ENCODE peak calls at places on chromosome 6, in ten cellular contexts. V, E, N, L, J, X, O, Z, H and D are unnamed samples.

GRCh38 chr6:100457251-100457990 is 7.3 kb downstream of the SIM1 start:
- DNase-seq in E (no peak), L (no peak), X (no peak), V (no peak), H (peak; percentile 80), N (no peak), O (no peak), Z (peak; percentile 69), J (no peak), D (no peak)

GRCh38 chr6:123089223-123089622 is 93.2 kb downstream of the CLVS2 start:
- DNase-seq in Z (no peak), H (no peak), L (no peak), V (no peak), N (no peak), E (no peak), O (no peak), X (no peak), J (no peak), D (no peak)

GRCh38 chr6:13765570-13765969 is 48.8 kb downstream of the MCUR1 start:
- DNase-seq in X (no peak), L (peak; percentile 44), N (no peak), V (no peak), E (no peak), J (no peak), O (no peak), Z (peak; percentile 11), H (peak; percentile 41), D (no peak)

GRCh38 chr6:74366634-74367033 is 670.6 kb downstream of the CD109 start:
- DNase-seq in Z (peak; percentile 73), O (no peak), J (no peak), H (no peak), E (peak; percentile 18), V (no peak), L (peak; percentile 68), X (no peak), N (no peak), D (no peak)

GRCh38 chr6:13006578-13007300 is 290.2 kb downstream of the PHACTR1 start:
- DNase-seq in N (no peak), H (no peak), E (no peak), J (no peak), X (no peak), Z (peak; percentile 87), O (no peak), L (no peak), V (no peak), D (peak; percentile 6)

GRCh38 chr6:117918454-117918853 is 11.4 kb downstream of the SLC35F1 start:
- DNase-seq in O (no peak), J (no peak), Z (no peak), H (no peak), X (no peak), L (no peak), V (no peak), E (no peak), N (no peak), D (no peak)

GRCh38 chr6:100796049-100796823 is 84.9 kb downstream of the ASCC3 start:
- DNase-seq in X (no peak), L (no peak), Z (no peak), J (no peak), E (no peak), V (no peak), N (no peak), H (no peak), O (no peak), D (no peak)

GRCh38 chr6:157774153-157775135 is 48.6 kb upstream of the SNX9 start:
- DNase-seq in Z (no peak), N (no peak), H (no peak), J (peak; percentile 14), E (no peak), L (no peak), O (no peak), V (no peak), X (no peak), D (no peak)

GRCh38 chr6:87789198-87789899 is 87.3 kb upstream of the AKIRIN2 start:
- DNase-seq in J (no peak), H (peak; percentile 86), V (no peak), E (peak; percentile 92), O (no peak), L (peak; percentile 46), X (no peak), N (no peak), Z (peak; percentile 65), D (peak; percentile 59)

GRCh38 chr6:169536446-169537170 is 165.2 kb downstream of the WDR27 start:
- DNase-seq in N (no peak), L (peak; percentile 93), E (no peak), J (no peak), Z (peak; percentile 66), X (no peak), O (no peak), V (no peak), H (peak; percentile 44), D (no peak)

GRCh38 chr6:30103630-30104179 is 9.2 kb downstream of the TRIM31 start:
- DNase-seq in O (no peak), Z (no peak), J (no peak), H (no peak), V (no peak), E (no peak), L (no peak), N (no peak), X (no peak), D (no peak)

GRCh38 chr6:44298055-44298803 is 14.9 kb downstream of the AARS2 start:
- DNase-seq in V (no peak), H (no peak), Z (no peak), O (no peak), X (no peak), E (no peak), L (no peak), N (no peak), J (no peak), D (no peak)

GRCh38 chr6:72617721-72618120 is 4.1 kb upstream of the KCNQ5 start:
- DNase-seq in E (no peak), L (no peak), Z (no peak), J (no peak), V (no peak), H (no peak), X (no peak), O (no peak), N (no peak), D (no peak)

GRCh38 chr6:52735071-52735470 is 28.2 kb downstream of the GSTA2 start:
- DNase-seq in X (no peak), J (no peak), E (no peak), V (no peak), O (no peak), H (no peak), N (no peak), L (no peak), Z (no peak), D (no peak)

GRCh38 chr6:136344420-136344819 is 54.8 kb upstream of the BCLAF1 start:
- DNase-seq in H (no peak), J (no peak), X (no peak), V (no peak), N (no peak), Z (no peak), E (peak; percentile 48), O (no peak), L (peak; percentile 86), D (peak; percentile 5)

GRCh38 chr6:34234667-34235604 is 1.7 kb upstream of the HMGA1 start:
- DNase-seq in V (peak; percentile 31), H (no peak), X (no peak), O (no peak), Z (no peak), L (no peak), E (no peak), N (no peak), J (no peak), D (no peak)